ENCODE peak calls at places on chromosomes 11 and 22, in nine cellular contexts. M is islet precursor cell; N is stimulated activated CD4-positive, alpha-beta T cell treated with anti-CD3 and anti-CD28 coated beads, Interleukin-4, amount 100 ng/mL, for 24 hours; T is activated T-helper 1 cell treated with Interleukin-2 at 50 U/mL for 16 hours; G is right atrium auricular region; V is amygdala; Q is activated CD4-positive, CD25-positive, alpha-beta regulatory T cell; I is MCF 10A; O is Kasumi-1. U is an unnamed sample.

GRCh38 chr11:16611395-16612233 is 126.8 kb upstream of the C11orf58 start:
- DNase-seq in M (peak), N (no peak), T (no peak), G (no peak), V (no peak), Q (no peak), I (no peak), O (no peak), U (no peak)

GRCh38 chr11:71251159-71251721 is 1.1 kb downstream of the SHANK2 start:
- DNase-seq in M (no peak), N (no peak), T (no peak), G (no peak), V (no peak), Q (no peak), I (no peak), O (no peak), U (no peak)

GRCh38 chr22:49724893-49725489 is 102.7 kb downstream of the BRD1 start:
- DNase-seq in M (peak), N (peak), T (peak), G (peak), V (no peak), Q (peak), I (no peak), O (peak), U (peak)

GRCh38 chr22:30371321-30371720 is 14.5 kb downstream of the CCDC157 start:
- DNase-seq in M (no peak), N (no peak), T (no peak), G (no peak), V (no peak), Q (no peak), I (no peak), O (no peak), U (no peak)

GRCh38 chr11:76700177-76701100 is 29.9 kb upstream of the LRRC32 start:
- DNase-seq in M (peak), N (no peak), T (no peak), G (no peak), V (no peak), Q (no peak), I (peak), O (peak), U (peak)

GRCh38 chr22:35645646-35646045 is 2.6 kb upstream of the APOL6 start:
- DNase-seq in M (peak), N (no peak), T (no peak), G (no peak), V (no peak), Q (no peak), I (no peak), O (no peak), U (no peak)

GRCh38 chr11:121466063-121466794 is 13.5 kb upstream of the SORL1-AS1 start:
- DNase-seq in M (peak), N (peak), T (no peak), G (peak), V (no peak), Q (no peak), I (peak), O (peak), U (peak)

GRCh38 chr22:44445307-44445680 is 52.7 kb downstream of the RTL6 start:
- DNase-seq in M (peak), N (no peak), T (no peak), G (no peak), V (no peak), Q (no peak), I (no peak), O (no peak), U (no peak)

GRCh38 chr11:113632981-113633380 is 73.1 kb downstream of the TMPRSS5 start:
- DNase-seq in M (no peak), N (no peak), T (no peak), G (no peak), V (no peak), Q (no peak), I (peak), O (no peak), U (no peak)

GRCh38 chr11:112617977-112618829 is 343.0 kb upstream of the NCAM1 start:
- DNase-seq in M (peak), N (no peak), T (no peak), G (no peak), V (no peak), Q (no peak), I (no peak), O (no peak), U (no peak)